ENCODE peak calls at places on chromosomes 13 and 19, in four cellular contexts. G is pancreas, Q is H1, F is mesendoderm. J is an unnamed sample.
A peak's percentile ranks its signal among the peaks of the same experiment; 100 is the strongest.

GRCh38 chr13:42048625-42049453 is at the start of gene DGKH:
- DNase-seq in G (peak; percentile 80), F (peak; percentile 65), Q (peak; percentile 83), J (no peak)

GRCh38 chr13:113216165-113217056 is 7.0 kb downstream of the CUL4A start:
- DNase-seq in Q (no peak), G (peak; percentile 60), F (peak; percentile 83), J (no peak)

GRCh38 chr13:50081106-50081898 is 66.1 kb downstream of the KCNRG start:
- DNase-seq in Q (peak; percentile 76), G (peak; percentile 26), F (peak; percentile 58), J (no peak)

GRCh38 chr19:55156202-55157063 is 1.1 kb downstream of the TNNI3 start:
- DNase-seq in G (peak; percentile 43), Q (peak; percentile 99), F (peak; percentile 91), J (no peak)

GRCh38 chr19:30344446-30345425 is 27.4 kb upstream of the ZNF536 start:
- DNase-seq in G (no peak), Q (no peak), F (no peak), J (no peak)

GRCh38 chr19:51398096-51398704 is 7.8 kb upstream of the C19orf84 start:
- DNase-seq in Q (no peak), G (no peak), F (peak; percentile 56), J (no peak)

GRCh38 chr19:11478167-11479089 is 2.4 kb downstream of the ELAVL3 start:
- DNase-seq in Q (no peak), F (no peak), G (no peak), J (no peak)

GRCh38 chr19:3494051-3494450 is 6.4 kb downstream of the DOHH start:
- DNase-seq in F (peak; percentile 59), Q (peak; percentile 88), G (no peak), J (no peak)

GRCh38 chr13:47426126-47426849 is 529.4 kb upstream of the HTR2A start:
- DNase-seq in F (no peak), G (no peak), Q (no peak), J (no peak)

GRCh38 chr19:15048885-15049541 is at the start of gene CASP14:
- DNase-seq in F (no peak), Q (no peak), G (no peak), J (no peak)

GRCh38 chr19:35740108-35740422 is 2.2 kb downstream of the IGFLR1 start:
- DNase-seq in Q (no peak), F (no peak), G (no peak), J (no peak)

GRCh38 chr19:49609499-49610092 is 18.6 kb downstream of the PRR12 start:
- DNase-seq in F (no peak), Q (no peak), G (no peak), J (no peak)

GRCh38 chr19:42088471-42089190 is 12.7 kb downstream of the ZNF574 start:
- DNase-seq in G (no peak), Q (no peak), F (no peak), J (no peak)

GRCh38 chr19:2149980-2150793 is 1.2 kb downstream of the AP3D1 start:
- DNase-seq in G (peak; percentile 39), F (no peak), Q (no peak), J (no peak)

GRCh38 chr13:99505814-99506269 is 4.6 kb downstream of the TM9SF2 start:
- DNase-seq in G (no peak), F (no peak), Q (no peak), J (no peak)

GRCh38 chr19:46391296-46392251 is 21.8 kb downstream of the CCDC8 start:
- DNase-seq in F (no peak), G (no peak), Q (no peak), J (no peak)

GRCh38 chr13:93345061-93345460 is 118.5 kb downstream of the GPC6 start:
- DNase-seq in F (peak; percentile 94), G (no peak), Q (no peak), J (no peak)

GRCh38 chr13:93004919-93005318 is 221.7 kb upstream of the GPC6 start:
- DNase-seq in F (peak; percentile 70), G (no peak), Q (no peak), J (no peak)

GRCh38 chr19:45508681-45508930 is 1.3 kb downstream of the VASP start:
- DNase-seq in G (no peak), Q (no peak), F (no peak), J (no peak)

GRCh38 chr19:55014714-55015113 is 23.4 kb downstream of the GP6 start:
- DNase-seq in G (no peak), Q (no peak), F (no peak), J (no peak)

GRCh38 chr13:94481966-94482365 is 2.5 kb upstream of the DCT start:
- DNase-seq in F (no peak), Q (no peak), G (no peak), J (no peak)

GRCh38 chr13:69755101-69755500 is 352.5 kb upstream of the ATXN8OS start:
- DNase-seq in Q (no peak), F (no peak), G (no peak), J (no peak)

GRCh38 chr19:48741222-48741999 is 1.0 kb upstream of the RASIP1 start:
- DNase-seq in G (peak; percentile 71), Q (peak; percentile 97), F (peak; percentile 52), J (no peak)

GRCh38 chr19:48533770-48534169 is 18.2 kb upstream of the SULT2B1 start:
- DNase-seq in G (no peak), F (no peak), Q (no peak), J (no peak)

GRCh38 chr19:40174087-40174486 is 17.1 kb upstream of the MAP3K10 start:
- DNase-seq in Q (no peak), F (no peak), G (no peak), J (no peak)

GRCh38 chr19:4140237-4140711 is 13.2 kb upstream of the CREB3L3 start:
- DNase-seq in G (no peak), Q (peak; percentile 72), F (peak; percentile 84), J (no peak)

GRCh38 chr13:49933511-49933910 is 2.6 kb downstream of the SPRYD7 start:
- DNase-seq in Q (no peak), G (no peak), F (no peak), J (no peak)

GRCh38 chr13:26867451-26868067 is 107.0 kb upstream of the GPR12 start:
- DNase-seq in F (peak; percentile 12), G (no peak), Q (peak; percentile 62), J (no peak)

GRCh38 chr19:10114651-10115391 is 3.3 kb downstream of the P2RY11 start:
- DNase-seq in G (no peak), Q (no peak), F (peak; percentile 39), J (peak; percentile 86)

GRCh38 chr13:29593605-29594297 is 1.7 kb downstream of the SLC7A1 start:
- DNase-seq in G (no peak), Q (no peak), F (no peak), J (no peak)

GRCh38 chr13:29587645-29588044 is 7.8 kb downstream of the SLC7A1 start:
- DNase-seq in G (no peak), F (no peak), Q (no peak), J (no peak)

GRCh38 chr13:29591310-29591709 is 4.2 kb downstream of the SLC7A1 start:
- DNase-seq in F (no peak), Q (no peak), G (no peak), J (peak; percentile 76)

GRCh38 chr13:29589234-29589633 is 6.3 kb downstream of the SLC7A1 start:
- DNase-seq in F (peak; percentile 34), G (no peak), Q (no peak), J (no peak)

DNA sequence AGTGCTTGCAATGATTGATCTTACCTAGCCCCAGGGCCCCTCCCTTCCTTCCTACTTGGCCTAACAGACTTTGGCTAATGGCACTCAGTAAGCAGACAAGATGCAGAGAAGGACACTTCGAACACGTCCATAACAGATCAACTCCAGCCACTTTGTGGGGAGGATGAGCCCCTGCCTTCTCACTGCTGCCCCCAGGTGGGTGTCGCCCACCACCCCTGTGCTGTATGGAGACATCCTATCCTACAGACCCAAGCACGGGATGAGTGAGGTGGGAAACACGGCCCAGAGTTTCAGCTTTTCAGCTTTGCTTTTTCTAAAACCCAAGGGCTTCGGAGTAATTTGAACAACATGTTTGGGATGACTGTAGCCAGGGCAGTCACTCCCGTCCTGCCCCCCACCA is 5.5 kb downstream of the SLC7A1 start:
- DNase-seq in G (no peak), Q (no peak), F (peak; percentile 33), J (no peak)
- H3K27ac ChIP-seq in G (no peak overlapping the region), Q (peak overlapping the region; percentile 38), F (no peak overlapping the region), J (peak overlapping the region; percentile 53)

DNA sequence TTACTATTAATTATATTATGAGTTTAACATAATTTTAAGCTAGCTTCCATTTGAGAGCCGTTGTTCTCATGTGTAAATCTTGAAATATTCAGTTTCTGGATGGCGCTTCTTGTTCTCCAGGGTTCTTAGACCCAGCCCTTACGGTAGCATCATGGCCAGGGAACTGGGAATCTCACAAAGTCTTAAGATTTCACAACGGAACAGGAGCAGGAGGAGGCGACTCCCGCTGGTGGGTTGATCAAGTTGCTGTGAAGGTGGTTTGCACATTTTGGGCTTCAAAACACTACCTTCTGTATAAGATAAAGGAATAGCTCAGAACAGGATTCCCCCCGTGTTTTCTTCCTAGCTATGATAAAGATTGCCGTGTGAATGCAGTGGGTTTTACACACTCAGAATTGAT is 2.8 kb downstream of the NAXD start:
- DNase-seq in F (peak; percentile 40), G (no peak), Q (no peak), J (no peak)
- H3K27ac ChIP-seq in F (no peak overlapping the region), G (peak overlapping the region; percentile 94), Q (no peak overlapping the region), J (no peak overlapping the region)

GRCh38 chr19:38303517-38304351 is at the start of gene C19orf33:
- DNase-seq in Q (peak; percentile 69), G (no peak), F (peak; percentile 71), J (no peak)

GRCh38 chr19:38304352-38304865 is 358 bp downstream of the C19orf33 start:
- DNase-seq in G (no peak), Q (peak; percentile 64), F (peak; percentile 19), J (no peak)

GRCh38 chr19:38293281-38293680 is 10.8 kb upstream of the C19orf33 start:
- DNase-seq in F (no peak), G (no peak), Q (no peak), J (no peak)

GRCh38 chr19:38294090-38294489 is 10.0 kb upstream of the C19orf33 start:
- DNase-seq in F (no peak), Q (no peak), G (no peak), J (no peak)

GRCh38 chr19:38298841-38299680 is 5.0 kb upstream of the C19orf33 start:
- DNase-seq in F (no peak), G (no peak), Q (no peak), J (no peak)
- H3K27ac ChIP-seq in F (no peak overlapping the region), G (no peak overlapping the region), Q (no peak overlapping the region), J (peak overlapping the region; percentile 63)

DNA sequence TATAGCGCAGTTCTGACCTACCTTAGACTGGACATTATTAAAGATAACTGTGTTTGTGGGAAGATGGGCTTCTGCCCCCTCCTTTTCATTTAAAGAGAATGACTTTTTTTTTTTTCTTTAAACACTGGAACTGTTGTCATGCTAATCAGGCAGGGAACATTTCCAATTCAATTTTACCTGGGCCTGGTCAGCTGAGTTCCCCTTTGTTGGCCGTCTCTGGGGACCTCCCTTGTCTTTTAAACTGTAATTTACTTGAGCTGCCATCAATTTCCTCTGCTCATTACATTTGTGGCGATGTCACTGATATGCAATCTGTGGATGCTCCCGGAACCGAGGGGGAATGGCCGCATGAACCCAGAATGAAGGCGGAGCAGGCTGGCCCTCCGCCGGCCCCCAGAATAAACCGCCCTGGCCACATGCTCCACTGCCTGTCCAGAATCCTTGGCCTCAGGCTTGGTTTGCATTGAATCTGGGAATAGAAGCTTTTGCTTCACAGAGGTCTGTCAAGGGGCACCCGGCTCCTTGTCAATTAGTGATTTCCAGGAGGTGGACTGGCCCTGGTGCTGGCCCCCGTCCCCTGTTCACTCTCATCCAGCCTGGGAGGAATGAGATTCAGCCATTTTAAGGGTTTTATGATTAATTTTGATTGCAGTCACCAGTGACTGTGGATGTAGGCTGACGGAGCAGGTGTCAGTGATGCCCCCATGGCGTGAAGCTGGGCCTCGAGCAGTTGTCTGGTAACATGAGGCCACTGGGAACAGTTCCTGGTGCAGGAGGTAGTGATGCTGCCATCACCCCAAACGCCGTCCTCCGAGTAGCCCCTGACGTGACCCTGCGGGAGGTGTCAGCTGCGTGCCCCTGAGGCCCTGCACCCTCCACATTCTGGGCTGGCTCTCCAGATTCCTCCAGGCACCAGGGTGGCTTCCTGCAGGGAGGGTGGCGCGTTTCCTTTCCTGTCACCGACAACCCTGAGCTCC is 276.9 kb downstream of the TEX29 start:
- DNase-seq in Q (no peak), F (no peak), G (no peak), J (no peak)
- H3K27ac ChIP-seq in Q (no peak overlapping the region), F (no peak overlapping the region), G (no peak overlapping the region), J (no peak overlapping the region)

J was measured in vagina.